ENCODE peak calls at places on chromosomes 7 and 10, in nine cellular contexts. U is breast epithelium, H is fibroblast of lung, G is sigmoid colon, J is AG04450, K is mammary epithelial cell, V is neural progenitor cell, M is HepG2, A is PC-3. S is an unnamed sample.
A peak's percentile ranks its signal among the peaks of the same experiment; 100 is the strongest.

GRCh38 chr7:23930312-23930711 is 220.3 kb downstream of the STK31 start:
- DNase-seq in U (no peak), H (no peak), G (no peak), J (no peak), K (no peak), V (no peak), M (no peak), A (no peak), S (no peak)

GRCh38 chr7:88363249-88363648 is 56.6 kb upstream of the STEAP4 start:
- DNase-seq in U (no peak), H (no peak), G (no peak), J (no peak), K (no peak), V (no peak), M (no peak), A (no peak), S (no peak)

GRCh38 chr10:28997736-28998135 is 291.1 kb upstream of the LYZL1 start:
- DNase-seq in U (no peak), H (peak; percentile 25), G (no peak), J (no peak), K (no peak), V (no peak), M (peak; percentile 10), A (no peak), S (no peak)

GRCh38 chr10:77505431-77506334 is 131.9 kb downstream of the KCNMA1 start:
- DNase-seq in U (no peak), H (peak; percentile 85), G (no peak), J (peak; percentile 65), K (peak; percentile 91), V (no peak), M (no peak), A (peak; percentile 99), S (peak; percentile 75)

GRCh38 chr10:21184216-21184615 is 287.1 kb upstream of the NEBL start:
- DNase-seq in U (peak; percentile 36), H (peak; percentile 48), G (no peak), J (no peak), K (peak; percentile 91), V (no peak), M (no peak), A (peak; percentile 75), S (peak; percentile 52)

GRCh38 chr10:31526681-31527080 is 207.7 kb downstream of the ZEB1 start:
- DNase-seq in U (no peak), H (no peak), G (no peak), J (no peak), K (no peak), V (no peak), M (no peak), A (no peak), S (peak; percentile 39)

GRCh38 chr7:157690833-157691382 is 354.1 kb downstream of the DNAJB6 start:
- DNase-seq in U (no peak), H (peak; percentile 57), G (peak; percentile 85), J (no peak), K (peak; percentile 26), V (peak; percentile 94), M (peak; percentile 7), A (peak; percentile 77), S (peak; percentile 81)

GRCh38 chr10:43403911-43404674 is 4.9 kb downstream of the HNRNPF start:
- DNase-seq in U (no peak), H (no peak), G (no peak), J (no peak), K (no peak), V (no peak), M (no peak), A (peak; percentile 46), S (no peak)

GRCh38 chr7:127690806-127691205 is 38.8 kb downstream of the SND1 start:
- DNase-seq in U (no peak), H (no peak), G (no peak), J (no peak), K (no peak), V (peak; percentile 60), M (no peak), A (no peak), S (no peak)

GRCh38 chr7:142459557-142459963 is 201.7 kb upstream of the PRSS58 start:
- DNase-seq in U (peak; percentile 31), H (peak; percentile 90), G (no peak), J (peak; percentile 59), K (peak; percentile 67), V (peak; percentile 56), M (peak; percentile 25), A (peak; percentile 73), S (peak; percentile 68)

GRCh38 chr10:83229991-83230390 is 909.3 kb upstream of the GHITM start:
- DNase-seq in U (no peak), H (no peak), G (no peak), J (no peak), K (no peak), V (peak; percentile 12), M (no peak), A (no peak), S (no peak)

GRCh38 chr10:24854256-24854655 is 98.2 kb downstream of the PRTFDC1 start:
- DNase-seq in U (no peak), H (no peak), G (no peak), J (no peak), K (no peak), V (no peak), M (no peak), A (no peak), S (no peak)
- TF ChIP-seq CTCF in U (no peak), H (no peak), G (no peak), J (no peak), K (no peak), V (no peak), M (no peak), A (no peak), S (no peak)

GRCh38 chr7:100431286-100431735 is 1.7 kb downstream of the MEPCE start:
- DNase-seq in U (no peak), H (no peak), G (peak; percentile 70), J (no peak), K (no peak), V (no peak), M (no peak), A (no peak), S (no peak)
- H3K4me3 ChIP-seq in U (peak overlapping the region; percentile 98), H (peak overlapping the region; percentile 76), G (peak overlapping the region; percentile 85), J (peak overlapping the region; percentile 84), K (no peak overlapping the region), V (peak overlapping the region; percentile 71), M (peak overlapping the region; percentile 75), A (peak overlapping the region; percentile 80), S (no peak overlapping the region)

GRCh38 chr7:100044719-100045118 is 4.9 kb upstream of the ZSCAN21 start:
- DNase-seq in U (no peak), H (no peak), G (no peak), J (no peak), K (peak; percentile 33), V (no peak), M (no peak), A (peak; percentile 44), S (no peak)

GRCh38 chr7:100038326-100038725 is 11.2 kb upstream of the ZSCAN21 start:
- DNase-seq in U (no peak), H (no peak), G (no peak), J (no peak), K (no peak), V (no peak), M (peak; percentile 12), A (no peak), S (no peak)

GRCh38 chr7:100034871-100035510 is 14.6 kb upstream of the ZSCAN21 start:
- DNase-seq in U (no peak), H (peak; percentile 89), G (no peak), J (peak; percentile 89), K (no peak), V (no peak), M (no peak), A (no peak), S (peak; percentile 62)

GRCh38 chr7:100035865-100036264 is 13.7 kb upstream of the ZSCAN21 start:
- DNase-seq in U (no peak), H (no peak), G (no peak), J (no peak), K (no peak), V (no peak), M (no peak), A (no peak), S (no peak)

DNA sequence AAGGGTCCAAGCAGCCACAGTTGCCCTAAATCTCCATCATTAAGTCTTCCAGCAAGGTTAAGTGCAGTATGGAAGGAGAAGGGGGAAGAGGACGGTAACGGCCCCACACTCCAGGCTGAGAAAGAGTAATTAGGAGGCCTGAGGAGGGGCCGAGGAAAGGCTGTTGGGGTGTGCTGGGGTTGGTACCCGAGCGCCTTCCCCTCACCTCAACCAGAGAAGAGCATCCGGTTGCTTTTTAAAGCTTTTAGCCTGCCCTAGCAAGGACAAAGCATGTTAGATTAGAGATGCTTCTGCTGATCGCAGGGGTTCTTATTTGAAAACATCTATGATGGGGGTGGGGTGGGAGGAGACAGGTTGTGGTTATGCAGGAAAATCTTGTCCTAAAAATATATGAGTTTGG is 9.0 kb upstream of the ZSCAN21 start:
- DNase-seq in U (no peak), H (no peak), G (no peak), J (no peak), K (no peak), V (no peak), M (no peak), A (no peak), S (no peak)
- H3K27ac ChIP-seq in U (no peak overlapping the region), H (no peak overlapping the region), G (no peak overlapping the region), J (peak overlapping the region; percentile 21), K (no peak overlapping the region), V (no peak overlapping the region), M (peak overlapping the region; percentile 67), A (no peak overlapping the region), S (no peak overlapping the region)

DNA sequence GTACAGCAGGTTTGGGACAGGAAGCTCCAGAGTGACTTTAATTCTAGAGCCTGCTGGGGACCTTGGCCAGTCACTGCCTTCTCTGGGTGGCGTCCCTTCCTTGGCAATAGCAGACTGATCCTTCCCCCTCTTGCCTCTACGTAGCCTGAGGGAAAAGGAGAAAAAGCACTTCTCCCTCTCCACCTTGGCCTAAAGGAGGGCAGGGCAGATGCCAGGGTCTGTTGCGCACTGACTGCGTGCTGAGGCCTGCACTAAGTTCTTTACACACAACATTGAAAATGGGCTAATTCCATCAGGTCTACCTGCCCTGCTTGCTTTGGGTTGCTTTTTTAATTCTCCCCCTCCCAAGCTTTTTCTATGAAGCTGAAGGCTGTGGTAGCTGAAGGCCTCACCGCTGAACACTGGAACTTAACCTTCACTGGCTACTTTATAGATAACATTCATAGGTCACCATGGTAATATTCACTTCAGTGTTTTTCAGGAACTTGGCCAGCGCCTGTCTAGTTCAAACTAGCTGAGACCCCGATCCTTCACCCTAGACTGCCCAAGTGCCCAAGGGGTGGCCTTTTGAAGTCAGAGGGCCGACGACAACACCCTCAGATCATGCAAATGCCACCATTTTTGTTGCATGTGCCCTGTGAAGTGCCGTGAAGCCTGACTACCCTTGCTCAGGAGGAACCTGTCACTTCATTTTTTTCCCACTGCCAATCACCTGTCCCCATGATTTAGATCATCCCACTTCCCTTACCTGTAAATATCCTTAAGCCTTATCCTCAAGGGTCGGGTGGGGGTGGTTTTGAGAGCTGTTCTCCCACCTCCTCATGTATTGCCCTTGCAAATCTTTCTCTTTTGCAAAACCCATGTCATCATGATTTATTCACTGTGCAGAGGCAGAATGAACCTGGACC is 28.7 kb downstream of the PRF1 start:
- DNase-seq in U (no peak), H (no peak), G (no peak), J (no peak), K (no peak), V (no peak), M (no peak), A (no peak), S (no peak)
- TF ChIP-seq CTCF in U (no peak), H (no peak), G (no peak), J (no peak), K (no peak), V (no peak), M (no peak), A (no peak), S (no peak)

DNA sequence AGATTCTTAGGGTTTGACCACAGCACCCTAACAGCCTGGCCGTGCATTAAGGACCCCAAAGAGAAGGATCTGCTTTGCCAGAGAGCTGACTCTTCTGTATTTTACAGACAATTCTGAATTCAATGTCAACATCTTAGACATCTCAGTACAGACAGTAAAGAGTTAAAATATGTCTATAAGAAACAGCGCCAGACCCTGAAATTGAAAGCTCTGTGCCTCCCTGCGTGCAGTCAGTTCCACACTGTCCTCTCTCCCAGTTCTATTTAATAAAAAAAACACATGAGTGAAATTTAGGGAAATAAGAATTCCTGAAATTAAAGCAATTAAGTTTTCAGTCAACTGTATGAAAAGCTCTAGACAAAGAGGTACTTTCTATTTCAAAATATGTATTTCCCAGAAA is 45.1 kb downstream of the MET start:
- DNase-seq in U (no peak), H (no peak), G (no peak), J (no peak), K (no peak), V (no peak), M (no peak), A (no peak), S (no peak)
- H3K4me3 ChIP-seq in U (no peak overlapping the region), H (no peak overlapping the region), G (no peak overlapping the region), J (no peak overlapping the region), K (no peak overlapping the region), V (no peak overlapping the region), M (no peak overlapping the region), A (no peak overlapping the region), S (no peak overlapping the region)

S was measured in brain microvascular endothelial cell.